ENCODE peak calls at places on chromosome 1, in ten cellular contexts. I is fibroblast of the conjunctiva; Z is activated CD4-positive, alpha-beta T cell treated with anti-CD3 and anti-CD28 coated beads, Interleukin-2, amount 50 U/mL, for 4 hours; V is ELR; Q is GM23248; M is vagina; J is IMR-90; A is ovary; S is NCI-H1417; W is CD8-positive, alpha-beta memory T cell. C is an unnamed sample.

GRCh38 chr1:233609926-233610325 is 4.0 kb upstream of the KCNK1 start:
- DNase-seq in M (no peak), S (no peak), J (no peak), V (no peak), Z (no peak), A (no peak), W (no peak), Q (no peak), I (no peak), C (no peak)

GRCh38 chr1:65422241-65423203 is 2.1 kb downstream of the LEPR start:
- DNase-seq in V (peak), S (no peak), J (peak), I (no peak), Z (no peak), A (no peak), M (no peak), W (no peak), Q (peak), C (no peak)

GRCh38 chr1:203325004-203325417 is 19.7 kb downstream of the BTG2 start:
- DNase-seq in M (no peak), J (no peak), W (peak), Q (no peak), A (peak), S (peak), Z (peak), V (no peak), I (no peak), C (no peak)

GRCh38 chr1:44964396-44964795 is 22.0 kb downstream of the EIF2B3 start:
- DNase-seq in I (no peak), Q (no peak), A (no peak), Z (no peak), S (no peak), W (no peak), J (no peak), M (no peak), V (no peak), C (no peak)

GRCh38 chr1:228900099-228900965 is 165.1 kb downstream of the RHOU start:
- DNase-seq in Z (no peak), J (peak), V (no peak), Q (no peak), W (no peak), M (peak), S (peak), I (no peak), A (peak), C (no peak)

GRCh38 chr1:91795601-91796389 is 90.2 kb downstream of the TGFBR3 start:
- DNase-seq in S (no peak), I (peak), M (no peak), V (peak), A (no peak), J (peak), Q (peak), Z (no peak), W (no peak), C (no peak)

GRCh38 chr1:50977575-50978143 is 7.6 kb downstream of the CDKN2C start:
- DNase-seq in A (peak), Q (peak), M (no peak), I (no peak), Z (no peak), W (peak), S (peak), J (peak), V (peak), C (no peak)

GRCh38 chr1:69523032-69523431 is 44.7 kb upstream of the LRRC7 start:
- DNase-seq in Q (peak), M (no peak), J (peak), W (no peak), A (no peak), V (peak), Z (no peak), I (no peak), S (no peak), C (no peak)

GRCh38 chr1:172019971-172020370 is 178.7 kb downstream of the DNM3 start:
- DNase-seq in J (no peak), S (no peak), M (no peak), Z (no peak), A (no peak), Q (no peak), W (no peak), I (no peak), V (no peak), C (no peak)

GRCh38 chr1:162193815-162194214 is 124.3 kb downstream of the NOS1AP start:
- DNase-seq in J (no peak), Z (no peak), Q (no peak), M (no peak), W (no peak), S (peak), V (no peak), I (no peak), A (no peak), C (no peak)

GRCh38 chr1:51410568-51411460 is 80.5 kb upstream of the TTC39A start:
- DNase-seq in V (no peak), W (no peak), A (no peak), M (no peak), Z (no peak), S (no peak), J (peak), Q (peak), I (no peak), C (no peak)

GRCh38 chr1:204996981-204997380 is 46.0 kb upstream of the CNTN2 start:
- DNase-seq in I (no peak), M (no peak), A (no peak), V (no peak), W (no peak), Z (no peak), S (no peak), Q (peak), J (no peak), C (no peak)

GRCh38 chr1:9101510-9102146 is 27.3 kb downstream of the GPR157 start:
- DNase-seq in S (peak), I (peak), V (peak), W (no peak), M (no peak), Q (peak), J (peak), A (peak), Z (no peak), C (no peak)

GRCh38 chr1:110734146-110734680 is 59.5 kb upstream of the KCNA3 start:
- DNase-seq in V (no peak), J (no peak), W (no peak), S (no peak), Q (no peak), I (no peak), Z (no peak), A (no peak), M (no peak), C (no peak)

C was measured in central memory CD8-positive, alpha-beta T cell.